ENCODE peak calls at places on chromosomes 4 and X, in five cellular contexts. N is AG04450, E is epithelial cell of esophagus, V is brain microvascular endothelial cell, X is left ventricle myocardium inferior. A is an unnamed sample.

GRCh38 chr4:626201-627091 is 1.1 kb downstream of the PDE6B start:
- DNase-seq in X (peak), V (no peak), E (no peak), N (no peak), A (no peak)

GRCh38 chr4:566508-567295 is 9.4 kb downstream of the TMEM271 start:
- DNase-seq in N (no peak), E (no peak), V (no peak), X (no peak), A (no peak)

GRCh38 chr4:181488926-181489325 is 754.3 kb upstream of the TENM3 start:
- DNase-seq in X (no peak), V (no peak), E (no peak), N (no peak), A (no peak)

GRCh38 chrX:115189646-115190635 is 731 bp downstream of the RBMXL3 start:
- DNase-seq in E (no peak), X (no peak), V (no peak), N (no peak), A (no peak)

GRCh38 chrX:46686003-46686645 is 72.8 kb downstream of the SLC9A7 start:
- DNase-seq in N (no peak), X (no peak), E (peak), V (peak), A (peak)

GRCh38 chr4:137307806-137308205 is 224.5 kb downstream of the PCDH18 start:
- DNase-seq in E (peak), V (peak), N (no peak), X (no peak), A (peak)

GRCh38 chr4:138573246-138573645 is 331.1 kb upstream of the SLC7A11 start:
- DNase-seq in V (no peak), X (no peak), N (no peak), E (no peak), A (no peak)

GRCh38 chrX:53319614-53320542 is 38.5 kb upstream of the IQSEC2 start:
- DNase-seq in E (no peak), V (no peak), X (no peak), N (no peak), A (no peak)

GRCh38 chrX:38669425-38669824 is 108.1 kb downstream of the TSPAN7 start:
- DNase-seq in X (no peak), V (no peak), N (no peak), E (no peak), A (no peak)

GRCh38 chr4:37631551-37631950 is 54.6 kb downstream of the RELL1 start:
- DNase-seq in X (peak), E (no peak), N (peak), V (peak), A (peak)

GRCh38 chrX:120549483-120550452 is 11.0 kb downstream of the CUL4B start:
- DNase-seq in E (peak), X (no peak), V (peak), N (peak), A (peak)

GRCh38 chr4:100907465-100908454 is 389.9 kb upstream of the EMCN start:
- DNase-seq in X (no peak), E (peak), V (no peak), N (no peak), A (peak)
- TF ChIP-seq CTCF in X (peak), E (peak), V (peak), N (peak), A (peak)

DNA sequence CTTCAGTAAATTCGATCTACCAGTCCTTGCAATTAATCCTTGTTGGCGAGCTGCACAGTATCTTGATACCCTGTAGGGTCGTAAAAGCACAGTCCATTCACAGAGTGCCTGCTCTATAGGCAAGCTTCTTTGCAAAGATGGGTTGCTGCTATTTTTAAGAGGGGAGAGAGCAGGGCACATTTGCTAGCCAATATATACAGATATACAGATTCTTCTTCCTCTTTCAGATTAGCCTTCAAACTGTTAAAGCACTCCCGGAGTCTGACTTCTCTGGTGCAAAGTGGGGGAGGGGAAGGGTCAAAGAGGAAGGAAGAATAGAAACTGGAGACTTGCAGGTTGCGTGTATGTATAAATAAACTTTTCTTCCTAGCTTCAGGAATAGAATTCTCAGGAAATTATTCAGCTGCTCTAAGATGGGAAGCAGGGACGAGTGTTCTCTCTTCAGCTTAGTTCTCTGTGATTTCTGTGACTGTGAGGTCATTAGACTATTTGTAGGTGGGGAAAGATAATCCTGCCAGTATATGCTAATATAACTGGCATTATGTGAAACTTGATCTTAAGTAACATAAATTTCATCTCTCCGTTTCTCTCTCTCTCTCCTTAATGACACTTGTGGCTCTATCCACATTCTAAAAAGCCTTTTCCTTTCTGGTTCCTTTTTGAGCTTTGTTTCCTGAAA is at the start of gene CYSLTR1:
- DNase-seq in X (no peak), N (no peak), V (no peak), E (no peak), A (no peak)
- H3K4me3 ChIP-seq in X (peak), N (no peak), V (no peak), E (no peak), A (no peak)

GRCh38 chr4:44869222-44869882 is 143.0 kb upstream of the GNPDA2 start:
- DNase-seq in X (no peak), N (no peak), V (no peak), E (peak), A (no peak)
- TF ChIP-seq CTCF in X (no peak), N (no peak), V (no peak), E (no peak), A (no peak)

GRCh38 chr4:155748039-155748438 is 10.8 kb upstream of the GUCY1B1 start:
- DNase-seq in V (no peak), X (no peak), N (no peak), E (no peak), A (no peak)
- H3K4me3 ChIP-seq in V (no peak), X (no peak), N (no peak), E (no peak), A (no peak)

A was measured in astrocyte of the spinal cord.